ENCODE peak calls at places on chromosomes 4 and X, in nine cellular contexts. One of them, this sample, is unnamed.

GRCh38 chr4:4687100-4687499 is 145.3 kb upstream of the STX18 start:
- DNase-seq in left ventricle myocardium superior: no peak
- DNase-seq in SW 1271: no peak
- DNase-seq in T-helper 2 cell: no peak
- DNase-seq in B cell: no peak
- DNase-seq in activated effector memory CD4-positive, alpha-beta T cell treated with Interleukin-2 at 50 U/mL for 16 hours: no peak
- DNase-seq in naive thymus-derived CD4-positive, alpha-beta T cell: no peak
- DNase-seq in LHCN-M2: no peak
- DNase-seq in endothelial cell: no peak
- DNase-seq in this sample: no peak

GRCh38 chrX:69388526-69388925 is 115.6 kb upstream of the NALF2 start:
- DNase-seq in left ventricle myocardium superior: no peak
- DNase-seq in T-helper 2 cell: no peak
- DNase-seq in B cell: no peak
- DNase-seq in LHCN-M2: no peak
- DNase-seq in activated effector memory CD4-positive, alpha-beta T cell treated with Interleukin-2 at 50 U/mL for 16 hours: no peak
- DNase-seq in SW 1271: no peak
- DNase-seq in naive thymus-derived CD4-positive, alpha-beta T cell: no peak
- DNase-seq in endothelial cell: no peak
- DNase-seq in this sample: no peak

GRCh38 chrX:13533726-13534125 is 35.7 kb upstream of the EGFL6 start:
- DNase-seq in activated effector memory CD4-positive, alpha-beta T cell treated with Interleukin-2 at 50 U/mL for 16 hours: no peak
- DNase-seq in naive thymus-derived CD4-positive, alpha-beta T cell: no peak
- DNase-seq in T-helper 2 cell: no peak
- DNase-seq in endothelial cell: no peak
- DNase-seq in LHCN-M2: peak
- DNase-seq in B cell: no peak
- DNase-seq in left ventricle myocardium superior: no peak
- DNase-seq in SW 1271: no peak
- DNase-seq in this sample: no peak

GRCh38 chr4:61583696-61584095 is 383.6 kb downstream of the ADGRL3 start:
- DNase-seq in LHCN-M2: no peak
- DNase-seq in activated effector memory CD4-positive, alpha-beta T cell treated with Interleukin-2 at 50 U/mL for 16 hours: no peak
- DNase-seq in endothelial cell: no peak
- DNase-seq in naive thymus-derived CD4-positive, alpha-beta T cell: no peak
- DNase-seq in B cell: no peak
- DNase-seq in SW 1271: peak
- DNase-seq in T-helper 2 cell: no peak
- DNase-seq in left ventricle myocardium superior: no peak
- DNase-seq in this sample: no peak

GRCh38 chrX:18457000-18457399 is 31.6 kb downstream of the CDKL5 start:
- DNase-seq in left ventricle myocardium superior: no peak
- DNase-seq in activated effector memory CD4-positive, alpha-beta T cell treated with Interleukin-2 at 50 U/mL for 16 hours: no peak
- DNase-seq in SW 1271: no peak
- DNase-seq in naive thymus-derived CD4-positive, alpha-beta T cell: no peak
- DNase-seq in T-helper 2 cell: no peak
- DNase-seq in endothelial cell: no peak
- DNase-seq in B cell: no peak
- DNase-seq in LHCN-M2: no peak
- DNase-seq in this sample: no peak

GRCh38 chrX:40058719-40059118 is 39.0 kb downstream of the BCOR start:
- DNase-seq in B cell: no peak
- DNase-seq in activated effector memory CD4-positive, alpha-beta T cell treated with Interleukin-2 at 50 U/mL for 16 hours: no peak
- DNase-seq in LHCN-M2: no peak
- DNase-seq in T-helper 2 cell: no peak
- DNase-seq in naive thymus-derived CD4-positive, alpha-beta T cell: no peak
- DNase-seq in left ventricle myocardium superior: no peak
- DNase-seq in endothelial cell: no peak
- DNase-seq in SW 1271: no peak
- DNase-seq in this sample: no peak

GRCh38 chr4:31089815-31090214 is 369.6 kb downstream of the PCDH7 start:
- DNase-seq in left ventricle myocardium superior: peak
- DNase-seq in SW 1271: no peak
- DNase-seq in endothelial cell: no peak
- DNase-seq in T-helper 2 cell: no peak
- DNase-seq in activated effector memory CD4-positive, alpha-beta T cell treated with Interleukin-2 at 50 U/mL for 16 hours: no peak
- DNase-seq in LHCN-M2: peak
- DNase-seq in naive thymus-derived CD4-positive, alpha-beta T cell: no peak
- DNase-seq in B cell: no peak
- DNase-seq in this sample: no peak

GRCh38 chr4:8192748-8193738 is 6.0 kb upstream of the SH3TC1 start:
- DNase-seq in left ventricle myocardium superior: no peak
- DNase-seq in SW 1271: peak
- DNase-seq in T-helper 2 cell: peak
- DNase-seq in activated effector memory CD4-positive, alpha-beta T cell treated with Interleukin-2 at 50 U/mL for 16 hours: no peak
- DNase-seq in endothelial cell: no peak
- DNase-seq in naive thymus-derived CD4-positive, alpha-beta T cell: no peak
- DNase-seq in LHCN-M2: peak
- DNase-seq in B cell: peak
- DNase-seq in this sample: no peak

GRCh38 chr4:95362906-95363578 is 185.7 kb downstream of the UNC5C start:
- DNase-seq in activated effector memory CD4-positive, alpha-beta T cell treated with Interleukin-2 at 50 U/mL for 16 hours: no peak
- DNase-seq in naive thymus-derived CD4-positive, alpha-beta T cell: no peak
- DNase-seq in left ventricle myocardium superior: no peak
- DNase-seq in T-helper 2 cell: peak
- DNase-seq in B cell: no peak
- DNase-seq in LHCN-M2: peak
- DNase-seq in endothelial cell: peak
- DNase-seq in SW 1271: peak
- DNase-seq in this sample: no peak

This sample was measured in effector memory CD8-positive, alpha-beta T cell.